ENCODE peak calls at places on chromosomes 1 and 21, in nine cellular contexts. Z, R, Q, E, K, A, J, S and U are unnamed samples.

GRCh38 chr1:164562947-164563346 is 4.0 kb downstream of the PBX1 start:
- DNase-seq in Z (no peak), R (no peak), Q (no peak), E (no peak), K (no peak), A (no peak), J (no peak), S (no peak), U (no peak)

GRCh38 chr1:75134656-75134938 is 409 bp downstream of the LHX8 start:
- DNase-seq in Z (no peak), R (peak; percentile 48), Q (no peak), E (no peak), K (no peak), A (no peak), J (no peak), S (no peak), U (no peak)

GRCh38 chr1:160707171-160708109 is 4.2 kb downstream of the CD48 start:
- DNase-seq in Z (no peak), R (no peak), Q (no peak), E (no peak), K (no peak), A (peak; percentile 42), J (peak; percentile 22), S (no peak), U (no peak)

GRCh38 chr1:87685366-87686136 is 356.9 kb downstream of the LMO4 start:
- DNase-seq in Z (no peak), R (no peak), Q (no peak), E (no peak), K (no peak), A (no peak), J (no peak), S (no peak), U (no peak)

GRCh38 chr1:68955424-68955823 is 458.5 kb upstream of the DEPDC1 start:
- DNase-seq in Z (no peak), R (peak; percentile 79), Q (no peak), E (peak; percentile 69), K (no peak), A (no peak), J (no peak), S (no peak), U (no peak)

GRCh38 chr1:95039360-95040031 is 33.3 kb downstream of the ALG14 start:
- DNase-seq in Z (no peak), R (no peak), Q (no peak), E (no peak), K (no peak), A (no peak), J (no peak), S (no peak), U (no peak)

GRCh38 chr1:222105393-222105737 is 363.5 kb upstream of the DUSP10 start:
- DNase-seq in Z (no peak), R (no peak), Q (no peak), E (peak; percentile 6), K (peak; percentile 13), A (no peak), J (no peak), S (no peak), U (no peak)

GRCh38 chr1:167797005-167797404 is 75.2 kb downstream of the MPZL1 start:
- DNase-seq in Z (peak; percentile 31), R (no peak), Q (no peak), E (no peak), K (peak; percentile 38), A (peak; percentile 93), J (no peak), S (no peak), U (peak; percentile 65)

GRCh38 chr1:29975036-29975694 is 738.8 kb downstream of the PTPRU start:
- DNase-seq in Z (peak; percentile 60), R (no peak), Q (no peak), E (no peak), K (peak; percentile 25), A (peak; percentile 5), J (no peak), S (no peak), U (no peak)

GRCh38 chr21:33940164-33940563 is 24.6 kb upstream of the ATP5PO start:
- DNase-seq in Z (no peak), R (no peak), Q (no peak), E (no peak), K (no peak), A (no peak), J (no peak), S (no peak), U (no peak)

GRCh38 chr1:228141082-228141870 is 1.2 kb downstream of the GUK1 start:
- DNase-seq in Z (no peak), R (no peak), Q (no peak), E (no peak), K (peak; percentile 51), A (peak; percentile 60), J (peak; percentile 33), S (no peak), U (no peak)

GRCh38 chr1:115404936-115405335 is 66.9 kb upstream of the NGF start:
- DNase-seq in Z (no peak), R (no peak), Q (no peak), E (no peak), K (no peak), A (no peak), J (no peak), S (no peak), U (no peak)

GRCh38 chr1:207115269-207115668 is 11.2 kb downstream of the C4BPA start:
- DNase-seq in Z (no peak), R (no peak), Q (no peak), E (no peak), K (no peak), A (no peak), J (no peak), S (no peak), U (no peak)